ENCODE peak calls at places on chromosomes 12 and 14, in ten cellular contexts. V is stomach; X is IMR-90; F is CD8-positive, alpha-beta T cell; I is left ventricle myocardium inferior; E is ovary; R is psoas muscle; T is PC-3; B is pancreas; A is bronchial epithelial cell. Y is an unnamed sample. For H3K36me3, the result is how much of the 10 kb centered on the place peaks cover.

GRCh38 chr12:18171571-18171970 is 81.6 kb upstream of the RERGL start:
- DNase-seq in V (no peak), X (no peak), F (no peak), I (no peak), E (no peak), R (no peak), T (peak), B (no peak), A (peak), Y (no peak)

GRCh38 chr14:99683619-99684355 is at the start of gene CYP46A1:
- DNase-seq in V (peak), X (peak), F (peak), I (peak), E (peak), R (peak), T (peak), B (peak), A (peak), Y (peak)

GRCh38 chr12:63036216-63036973 is 101.4 kb upstream of the PPM1H start:
- DNase-seq in V (no peak), X (no peak), F (no peak), I (no peak), E (no peak), R (no peak), T (no peak), B (no peak), A (no peak), Y (no peak)

GRCh38 chr14:59146941-59147470 is 41.5 kb upstream of the DAAM1 start:
- DNase-seq in V (no peak), X (no peak), F (no peak), I (no peak), E (no peak), R (no peak), T (no peak), B (no peak), A (no peak), Y (no peak)

GRCh38 chr14:54920052-54920451 is 17.4 kb upstream of the GCH1 start:
- DNase-seq in V (no peak), X (no peak), F (no peak), I (no peak), E (no peak), R (no peak), T (no peak), B (no peak), A (no peak), Y (no peak)

GRCh38 chr12:130870442-130871285 is 1.2 kb upstream of the RAN start:
- DNase-seq in V (peak), X (peak), F (peak), I (peak), E (peak), R (peak), T (peak), B (peak), A (peak), Y (peak)

GRCh38 chr12:117134059-117134458 is 34.8 kb upstream of the TESC start:
- DNase-seq in V (no peak), X (no peak), F (peak), I (no peak), E (no peak), R (no peak), T (no peak), B (no peak), A (no peak), Y (no peak)

GRCh38 chr12:6312529-6313325 is 2.2 kb downstream of the PLEKHG6 start:
- DNase-seq in V (peak), X (no peak), F (no peak), I (no peak), E (no peak), R (no peak), T (peak), B (peak), A (peak), Y (no peak)

GRCh38 chr14:21264025-21264801 is 5.0 kb downstream of the HNRNPC start:
- DNase-seq in V (no peak), X (peak), F (no peak), I (no peak), E (no peak), R (no peak), T (peak), B (no peak), A (peak), Y (peak)

GRCh38 chr12:32533971-32534590 is 134.7 kb downstream of the FGD4 start:
- DNase-seq in V (peak), X (peak), F (no peak), I (peak), E (no peak), R (peak), T (peak), B (peak), A (peak), Y (peak)

DNA sequence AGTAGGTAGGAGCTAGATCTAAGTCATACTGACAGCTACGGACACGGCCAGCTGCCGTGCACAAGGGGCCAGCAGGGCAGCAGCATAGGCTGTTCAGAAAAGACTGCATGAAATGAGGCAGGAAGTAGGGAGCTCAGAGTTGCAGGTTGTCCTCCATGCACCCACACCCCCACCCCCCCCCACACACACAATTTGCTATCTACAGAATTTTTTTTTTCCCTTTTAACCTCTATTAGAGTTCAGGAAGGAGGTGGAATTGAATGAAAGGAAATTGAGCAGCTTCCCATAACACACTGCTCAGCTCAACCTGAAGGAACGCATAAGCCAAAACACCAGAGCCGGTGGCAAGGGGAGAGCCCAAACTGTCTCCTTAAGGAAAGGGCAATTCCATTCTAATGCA is 74.1 kb downstream of the NUAK1 start:
- DNase-seq in V (no peak), X (no peak), F (no peak), I (no peak), E (no peak), R (no peak), T (no peak), B (no peak), A (no peak), Y (no peak)
- H3K36me3 ChIP-seq in V (under half), X (under half), F (under half), I (under half), E (under half), R (under half), T (under half), B (under half), A (under half), Y (under half)

GRCh38 chr12:61097991-61098580 is 1162.1 kb upstream of the USP15 start:
- DNase-seq in V (no peak), X (no peak), F (no peak), I (no peak), E (no peak), R (no peak), T (no peak), B (no peak), A (no peak), Y (no peak)

DNA sequence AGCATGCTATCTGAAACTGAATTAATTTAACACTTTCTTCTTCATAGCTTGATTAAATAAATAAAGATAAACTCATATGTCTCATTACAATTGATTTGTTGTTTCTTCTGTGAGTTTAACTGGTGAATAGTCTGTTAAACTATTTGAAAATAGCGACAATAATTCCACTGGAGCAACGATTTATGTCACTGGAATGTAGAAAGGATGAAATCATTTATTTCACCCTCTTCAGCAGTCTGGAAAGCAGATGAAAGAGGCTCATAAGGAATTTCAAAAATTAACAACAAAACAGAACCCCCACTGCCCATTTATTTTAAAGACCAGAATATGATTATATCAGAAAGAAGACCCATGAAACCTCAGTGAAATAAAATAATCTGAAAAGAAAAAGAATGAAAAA is 1165.1 kb upstream of the USP15 start:
- DNase-seq in V (no peak), X (peak), F (no peak), I (no peak), E (no peak), R (no peak), T (peak), B (no peak), A (no peak), Y (no peak)
- H3K4me3 ChIP-seq in V (no peak), X (no peak), F (no peak), I (no peak), E (no peak), R (no peak), T (no peak), B (no peak), A (no peak), Y (no peak)

GRCh38 chr12:94145231-94145979 is 3.0 kb upstream of the PLXNC1 start:
- DNase-seq in V (no peak), X (peak), F (no peak), I (no peak), E (peak), R (no peak), T (peak), B (no peak), A (peak), Y (no peak)
- TF ChIP-seq CTCF in V (no peak), X (peak), F (no peak), I (peak), E (peak), R (peak), T (peak), B (no peak), A (peak), Y (peak)

DNA sequence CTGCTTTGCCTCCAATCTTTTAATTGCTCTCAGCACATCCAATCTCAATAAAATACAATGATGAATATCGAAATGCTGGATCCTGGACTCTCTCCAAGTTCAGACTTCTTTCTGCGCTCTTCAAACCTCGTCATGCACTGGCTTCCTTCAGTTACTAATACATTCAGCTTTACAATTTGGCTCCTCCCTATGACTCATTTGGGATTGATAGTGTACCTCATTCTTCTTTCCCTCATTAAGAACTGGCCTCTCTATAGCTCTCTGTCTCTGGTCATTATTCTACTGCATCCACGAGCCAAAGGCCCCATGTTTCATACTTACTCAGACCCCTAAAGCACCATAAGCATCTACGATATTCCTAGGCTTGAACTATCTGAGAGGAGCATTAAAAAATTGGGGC is 5.0 kb downstream of the TSPAN8 start:
- DNase-seq in V (no peak), X (no peak), F (no peak), I (no peak), E (no peak), R (no peak), T (peak), B (no peak), A (peak), Y (no peak)
- H3K36me3 ChIP-seq in V (under half), X (under half), F (under half), I (under half), E (under half), R (under half), T (under half), B (under half), A (under half), Y (under half)

GRCh38 chr14:62079035-62079434 is 316.8 kb downstream of the SNAPC1 start:
- DNase-seq in V (no peak), X (no peak), F (no peak), I (no peak), E (no peak), R (no peak), T (no peak), B (no peak), A (no peak), Y (no peak)
- H3K4me3 ChIP-seq in V (no peak), X (no peak), F (no peak), I (no peak), E (no peak), R (no peak), T (no peak), B (no peak), A (no peak), Y (no peak)

GRCh38 chr12:51238037-51238509 is 553 bp upstream of the DAZAP2 start:
- DNase-seq in V (peak), X (no peak), F (no peak), I (no peak), E (no peak), R (no peak), T (no peak), B (no peak), A (peak), Y (no peak)
- TF ChIP-seq CTCF in V (no peak), X (no peak), F (no peak), I (no peak), E (no peak), R (no peak), T (no peak), B (no peak), A (no peak), Y (no peak)